ENCODE peak calls at places on chromosome 2, in ten cellular contexts. K, F, X, Y, O, T, S, P, Z and R are unnamed samples.

GRCh38 chr2:14256890-14257289 is 375.6 kb upstream of the LRATD1 start:
- DNase-seq in T (no peak), S (no peak), F (no peak), K (no peak), Y (no peak), P (no peak), Z (no peak), O (no peak), X (no peak), R (no peak)

GRCh38 chr2:172335731-172336130 is 91.7 kb upstream of the ITGA6 start:
- DNase-seq in P (no peak), K (no peak), X (no peak), O (no peak), T (no peak), F (no peak), Z (no peak), Y (no peak), S (peak; percentile 62), R (no peak)

GRCh38 chr2:130836501-130837174 is at the start of gene ARHGEF4:
- DNase-seq in T (peak; percentile 51), Z (peak; percentile 89), X (no peak), O (peak; percentile 76), P (no peak), S (peak; percentile 82), K (peak; percentile 8), F (no peak), Y (peak; percentile 85), R (peak; percentile 73)

GRCh38 chr2:231204146-231204545 is 5.7 kb downstream of the ARMC9 start:
- DNase-seq in O (no peak), S (no peak), Z (no peak), P (no peak), Y (no peak), T (no peak), K (no peak), X (no peak), F (no peak), R (no peak)

GRCh38 chr2:115234175-115234574 is 791.7 kb downstream of the DPP10 start:
- DNase-seq in K (no peak), S (no peak), Z (no peak), O (no peak), F (no peak), X (no peak), T (no peak), Y (no peak), P (no peak), R (no peak)

GRCh38 chr2:184268900-184269299 is 329.4 kb upstream of the ZNF804A start:
- DNase-seq in X (no peak), P (no peak), K (no peak), Z (no peak), F (no peak), Y (no peak), S (no peak), T (no peak), O (no peak), R (no peak)

GRCh38 chr2:1631292-1632005 is 112.9 kb downstream of the PXDN start:
- DNase-seq in S (no peak), Y (no peak), P (no peak), O (no peak), X (no peak), T (peak; percentile 55), K (no peak), F (no peak), Z (no peak), R (peak; percentile 29)

GRCh38 chr2:69692424-69692823 is 48.9 kb upstream of the AAK1 start:
- DNase-seq in X (no peak), O (no peak), P (no peak), F (no peak), Z (no peak), S (no peak), Y (no peak), K (no peak), T (no peak), R (no peak)

GRCh38 chr2:142234701-142235100 is 103.9 kb upstream of the LRP1B start:
- DNase-seq in K (no peak), Y (no peak), F (no peak), T (peak; percentile 79), Z (no peak), P (no peak), O (no peak), X (no peak), S (no peak), R (no peak)

GRCh38 chr2:43472527-43473194 is 123.2 kb downstream of the THADA start:
- DNase-seq in S (no peak), K (no peak), F (no peak), Z (no peak), X (no peak), O (no peak), T (peak; percentile 5), P (no peak), Y (no peak), R (no peak)

GRCh38 chr2:104434966-104435365 is 418.9 kb upstream of the POU3F3 start:
- DNase-seq in S (no peak), K (no peak), T (no peak), O (no peak), P (no peak), Y (no peak), X (no peak), F (no peak), Z (no peak), R (no peak)

GRCh38 chr2:1224901-1225300 is 188.4 kb upstream of the TPO start:
- DNase-seq in Z (no peak), F (no peak), Y (no peak), S (no peak), P (no peak), K (no peak), T (no peak), X (no peak), O (no peak), R (no peak)

GRCh38 chr2:128536925-128537620 is 218.4 kb upstream of the HS6ST1 start:
- DNase-seq in P (no peak), K (no peak), X (no peak), Y (peak; percentile 55), F (no peak), O (no peak), S (no peak), T (peak; percentile 4), Z (peak; percentile 74), R (no peak)

GRCh38 chr2:240169486-240170353 is 29.3 kb upstream of the OTOS start:
- DNase-seq in X (no peak), K (no peak), P (no peak), O (peak; percentile 46), Z (no peak), F (no peak), Y (no peak), T (no peak), S (no peak), R (no peak)

GRCh38 chr2:189165656-189166380 is 13.7 kb downstream of the COL5A2 start:
- DNase-seq in K (no peak), Z (no peak), X (no peak), S (no peak), T (no peak), P (no peak), O (no peak), Y (no peak), F (no peak), R (no peak)

GRCh38 chr2:47631840-47632398 is 151.0 kb upstream of the MSH6 start:
- DNase-seq in Z (no peak), O (peak; percentile 81), S (peak; percentile 45), F (no peak), P (no peak), T (no peak), Y (peak; percentile 99), K (no peak), X (no peak), R (peak; percentile 37)

GRCh38 chr2:73995810-73996209 is 11.1 kb downstream of the TET3 start:
- DNase-seq in X (no peak), K (no peak), S (no peak), T (no peak), P (no peak), F (no peak), Y (no peak), O (no peak), Z (no peak), R (no peak)

GRCh38 chr2:147460140-147460539 is 384.7 kb upstream of the ACVR2A start:
- DNase-seq in Z (no peak), Y (no peak), T (no peak), F (no peak), S (no peak), X (no peak), K (no peak), P (no peak), O (no peak), R (no peak)

GRCh38 chr2:11539317-11540147 is 5.7 kb downstream of the GREB1 start:
- DNase-seq in Z (no peak), O (no peak), S (no peak), T (peak; percentile 96), Y (no peak), P (no peak), X (peak; percentile 80), K (no peak), F (no peak), R (no peak)

GRCh38 chr2:151843669-151844017 is 15.4 kb upstream of the ARL5A start:
- DNase-seq in K (no peak), T (no peak), Y (no peak), O (no peak), F (no peak), S (no peak), X (no peak), P (no peak), Z (no peak), R (no peak)

GRCh38 chr2:233064526-233065199 is 4.5 kb downstream of the INPP5D start:
- DNase-seq in F (no peak), P (no peak), S (no peak), Z (no peak), K (no peak), T (no peak), Y (no peak), O (no peak), X (no peak), R (no peak)

GRCh38 chr2:42201228-42201855 is 32.2 kb downstream of the EML4 start:
- DNase-seq in T (no peak), Z (no peak), Y (no peak), F (no peak), S (no peak), O (no peak), K (no peak), P (no peak), X (no peak), R (no peak)

GRCh38 chr2:43068053-43068471 is 158.3 kb downstream of the ZFP36L2 start:
- DNase-seq in Z (peak; percentile 59), S (no peak), Y (no peak), K (no peak), T (no peak), F (no peak), X (peak; percentile 30), O (peak; percentile 64), P (no peak), R (no peak)

GRCh38 chr2:202104286-202104870 is 31.3 kb downstream of the KIAA2012 start:
- DNase-seq in S (peak; percentile 52), T (peak; percentile 61), O (no peak), P (no peak), X (no peak), Y (peak; percentile 49), F (no peak), Z (peak; percentile 83), K (peak; percentile 40), R (peak; percentile 85)

GRCh38 chr2:156116113-156116512 is 216.4 kb downstream of the NR4A2 start:
- DNase-seq in K (no peak), S (no peak), Z (no peak), X (no peak), O (no peak), T (no peak), P (no peak), Y (no peak), F (no peak), R (no peak)

GRCh38 chr2:8144785-8145184 is 537.1 kb upstream of the ID2 start:
- DNase-seq in S (no peak), O (no peak), F (no peak), K (no peak), X (no peak), T (no peak), Z (no peak), Y (no peak), P (no peak), R (no peak)

GRCh38 chr2:178157574-178157973 is 36.7 kb upstream of the OSBPL6 start:
- DNase-seq in T (no peak), S (no peak), P (no peak), F (no peak), O (no peak), Z (no peak), Y (no peak), K (no peak), X (no peak), R (no peak)

GRCh38 chr2:236254674-236255073 is 9.5 kb downstream of the ASB18 start:
- DNase-seq in O (no peak), P (no peak), X (no peak), Z (peak; percentile 78), K (no peak), S (no peak), Y (no peak), T (no peak), F (no peak), R (no peak)